ENCODE peak calls at places on chromosome 19, in four cellular contexts. One of them, this sample, is unnamed.

GRCh38 chr19:55432355-55432959 is 10.6 kb downstream of the SHISA7 start:
- DNase-seq in suprapubic skin: no peak
- DNase-seq in ovary: no peak
- DNase-seq in tibial nerve: no peak
- DNase-seq in this sample: no peak

GRCh38 chr19:16625183-16625958 is 2.6 kb downstream of the MED26 start:
- DNase-seq in ovary: no peak
- DNase-seq in suprapubic skin: no peak
- DNase-seq in tibial nerve: no peak
- DNase-seq in this sample: no peak

GRCh38 chr19:40612831-40613668 is 11.9 kb downstream of the LTBP4 start:
- DNase-seq in suprapubic skin: peak; percentile 89
- DNase-seq in ovary: peak; percentile 71
- DNase-seq in tibial nerve: peak; percentile 57
- DNase-seq in this sample: peak; percentile 88

GRCh38 chr19:31263317-31263716 is 85.9 kb downstream of the TSHZ3 start:
- DNase-seq in tibial nerve: no peak
- DNase-seq in suprapubic skin: no peak
- DNase-seq in ovary: peak; percentile 8
- DNase-seq in this sample: no peak

GRCh38 chr19:18439025-18439909 is 1.3 kb upstream of the ISYNA1 start:
- DNase-seq in suprapubic skin: no peak
- DNase-seq in ovary: peak; percentile 65
- DNase-seq in tibial nerve: no peak
- DNase-seq in this sample: peak; percentile 64

GRCh38 chr19:40610396-40611064 is 9.4 kb downstream of the LTBP4 start:
- DNase-seq in suprapubic skin: no peak
- DNase-seq in ovary: no peak
- DNase-seq in tibial nerve: no peak
- DNase-seq in this sample: peak; percentile 92

GRCh38 chr19:16889429-16889882 is 657 bp downstream of the F2RL3 start:
- DNase-seq in tibial nerve: no peak
- DNase-seq in suprapubic skin: peak; percentile 79
- DNase-seq in ovary: no peak
- DNase-seq in this sample: no peak

GRCh38 chr19:5826531-5827341 is 12.8 kb downstream of the FUT6 start:
- DNase-seq in suprapubic skin: no peak
- DNase-seq in tibial nerve: no peak
- DNase-seq in ovary: no peak
- DNase-seq in this sample: peak; percentile 77

GRCh38 chr19:46049597-46049996 is 8.8 kb upstream of the IGFL4 start:
- DNase-seq in tibial nerve: no peak
- DNase-seq in ovary: no peak
- DNase-seq in suprapubic skin: no peak
- DNase-seq in this sample: no peak

GRCh38 chr19:41945135-41945766 is 13.9 kb downstream of the RABAC1 start:
- DNase-seq in tibial nerve: no peak
- DNase-seq in suprapubic skin: no peak
- DNase-seq in ovary: no peak
- DNase-seq in this sample: peak; percentile 93

GRCh38 chr19:6736169-6736916 is 1.0 kb downstream of the GPR108 start:
- DNase-seq in suprapubic skin: no peak
- DNase-seq in tibial nerve: no peak
- DNase-seq in ovary: peak; percentile 77
- DNase-seq in this sample: peak; percentile 93

GRCh38 chr19:11356676-11357550 is 1.7 kb downstream of the PLPPR2 start:
- DNase-seq in ovary: no peak
- DNase-seq in suprapubic skin: no peak
- DNase-seq in tibial nerve: no peak
- DNase-seq in this sample: no peak

GRCh38 chr19:13796301-13797057 is 1.2 kb downstream of the ZSWIM4 start:
- DNase-seq in tibial nerve: peak; percentile 46
- DNase-seq in ovary: peak; percentile 74
- DNase-seq in suprapubic skin: peak; percentile 89
- DNase-seq in this sample: peak; percentile 79

GRCh38 chr19:4642625-4643024 is 3.3 kb downstream of the TNFAIP8L1 start:
- DNase-seq in suprapubic skin: no peak
- DNase-seq in ovary: no peak
- DNase-seq in tibial nerve: no peak
- DNase-seq in this sample: no peak

GRCh38 chr19:38647966-38648788 is 728 bp downstream of the ACTN4 start:
- DNase-seq in suprapubic skin: no peak
- DNase-seq in ovary: no peak
- DNase-seq in tibial nerve: no peak
- DNase-seq in this sample: no peak

GRCh38 chr19:3509566-3509989 is 3.5 kb downstream of the FZR1 start:
- DNase-seq in suprapubic skin: no peak
- DNase-seq in ovary: no peak
- DNase-seq in tibial nerve: no peak
- DNase-seq in this sample: no peak

GRCh38 chr19:3510727-3511126 is 4.6 kb downstream of the FZR1 start:
- DNase-seq in suprapubic skin: no peak
- DNase-seq in tibial nerve: no peak
- DNase-seq in ovary: no peak
- DNase-seq in this sample: peak; percentile 69

GRCh38 chr19:3512562-3512961 is 6.5 kb downstream of the FZR1 start:
- DNase-seq in ovary: no peak
- DNase-seq in tibial nerve: no peak
- DNase-seq in suprapubic skin: no peak
- DNase-seq in this sample: no peak

GRCh38 chr19:3513198-3514140 is 7.4 kb downstream of the FZR1 start:
- DNase-seq in tibial nerve: no peak
- DNase-seq in ovary: no peak
- DNase-seq in suprapubic skin: no peak
- DNase-seq in this sample: no peak

GRCh38 chr19:3511506-3512251 is 5.6 kb downstream of the FZR1 start:
- DNase-seq in tibial nerve: no peak
- DNase-seq in ovary: no peak
- DNase-seq in suprapubic skin: no peak
- DNase-seq in this sample: no peak
- TF ChIP-seq POLR2A in tibial nerve: no peak
- TF ChIP-seq POLR2A in ovary: no peak
- TF ChIP-seq POLR2A in suprapubic skin: no peak
- TF ChIP-seq POLR2A in this sample: no peak

DNA sequence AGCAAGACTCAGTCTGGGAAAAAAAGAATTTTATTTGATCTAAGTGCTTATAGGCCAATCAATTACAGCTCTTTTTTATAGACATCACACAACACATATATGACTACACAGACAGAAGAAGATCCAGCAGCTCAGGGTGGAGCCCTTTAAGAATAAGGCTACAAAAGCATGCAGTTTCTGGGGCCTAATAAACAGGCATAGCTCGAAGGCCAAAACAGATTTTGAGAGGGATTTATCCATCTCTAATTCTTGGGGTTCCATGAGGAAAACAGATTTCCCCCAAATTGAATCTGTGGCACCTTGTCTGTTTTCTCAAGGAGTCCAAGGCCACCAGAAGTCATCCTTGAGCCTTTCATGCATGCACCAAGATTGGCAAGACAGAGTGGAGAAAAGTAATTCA is 3.9 kb upstream of the ZNF550 start:
- DNase-seq in tibial nerve: no peak
- DNase-seq in suprapubic skin: no peak
- DNase-seq in ovary: no peak
- DNase-seq in this sample: no peak
- H3K9me3 ChIP-seq in tibial nerve: no peaks in the 10 kb centered on the region
- H3K9me3 ChIP-seq in suprapubic skin: peaks cover 49% of the 10 kb centered on the region
- H3K9me3 ChIP-seq in ovary: no peaks in the 10 kb centered on the region
- H3K9me3 ChIP-seq in this sample: peaks cover 86% of the 10 kb centered on the region

DNA sequence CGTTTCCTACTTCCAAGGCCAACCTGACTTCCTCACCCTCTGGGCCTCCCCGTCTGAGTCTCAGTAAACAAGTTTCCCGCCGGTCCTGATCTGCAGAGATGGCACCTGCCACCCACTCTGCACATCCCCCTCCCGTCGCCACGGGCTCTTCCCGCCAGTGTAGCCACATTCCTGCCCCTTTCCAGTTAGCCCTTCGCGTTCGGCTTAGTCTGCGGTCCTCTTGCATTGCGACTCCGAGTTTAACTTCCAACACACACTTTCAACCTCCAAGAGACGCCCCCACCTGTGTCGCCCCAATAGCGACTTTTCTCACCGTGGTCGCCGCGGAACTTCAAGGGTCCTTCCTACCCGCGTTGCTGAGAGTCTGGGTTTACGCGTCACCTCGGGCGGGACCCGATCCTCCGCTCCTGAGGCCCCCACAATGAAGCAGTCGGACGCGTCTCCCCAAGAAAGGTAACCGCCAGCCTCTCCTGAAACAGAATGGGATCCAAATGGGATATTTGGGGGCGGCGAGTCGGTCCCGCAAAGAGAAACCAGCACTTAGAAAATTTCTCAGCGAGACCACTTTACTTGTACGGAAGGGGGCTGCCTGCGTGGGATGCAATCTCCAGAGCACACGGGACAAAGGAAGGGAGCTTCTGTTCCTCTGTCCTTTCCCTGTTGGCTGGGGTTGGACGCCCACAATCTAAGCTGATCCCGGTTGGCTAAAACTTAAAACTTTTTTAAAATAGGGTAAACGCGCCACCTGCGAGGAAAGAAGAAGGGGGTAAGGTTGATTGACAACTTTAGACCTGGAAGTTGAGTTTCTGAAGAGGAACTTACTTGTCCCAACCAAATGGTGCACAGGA is 1.0 kb upstream of the BSG start:
- DNase-seq in tibial nerve: no peak
- DNase-seq in ovary: peak; percentile 47
- DNase-seq in suprapubic skin: no peak
- DNase-seq in this sample: peak; percentile 87
- TF ChIP-seq POLR2A in tibial nerve: no peak
- TF ChIP-seq POLR2A in ovary: no peak
- TF ChIP-seq POLR2A in suprapubic skin: no peak
- TF ChIP-seq POLR2A in this sample: no peak

GRCh38 chr19:27714857-27715256 is 1498.1 kb downstream of the UQCRFS1 start:
- DNase-seq in tibial nerve: no peak
- DNase-seq in suprapubic skin: no peak
- DNase-seq in ovary: no peak
- DNase-seq in this sample: no peak
- H3K9me3 ChIP-seq in tibial nerve: no peaks in the 10 kb centered on the region
- H3K9me3 ChIP-seq in suprapubic skin: peaks cover 15% of the 10 kb centered on the region
- H3K9me3 ChIP-seq in ovary: no peaks in the 10 kb centered on the region
- H3K9me3 ChIP-seq in this sample: peaks cover 4% of the 10 kb centered on the region

DNA sequence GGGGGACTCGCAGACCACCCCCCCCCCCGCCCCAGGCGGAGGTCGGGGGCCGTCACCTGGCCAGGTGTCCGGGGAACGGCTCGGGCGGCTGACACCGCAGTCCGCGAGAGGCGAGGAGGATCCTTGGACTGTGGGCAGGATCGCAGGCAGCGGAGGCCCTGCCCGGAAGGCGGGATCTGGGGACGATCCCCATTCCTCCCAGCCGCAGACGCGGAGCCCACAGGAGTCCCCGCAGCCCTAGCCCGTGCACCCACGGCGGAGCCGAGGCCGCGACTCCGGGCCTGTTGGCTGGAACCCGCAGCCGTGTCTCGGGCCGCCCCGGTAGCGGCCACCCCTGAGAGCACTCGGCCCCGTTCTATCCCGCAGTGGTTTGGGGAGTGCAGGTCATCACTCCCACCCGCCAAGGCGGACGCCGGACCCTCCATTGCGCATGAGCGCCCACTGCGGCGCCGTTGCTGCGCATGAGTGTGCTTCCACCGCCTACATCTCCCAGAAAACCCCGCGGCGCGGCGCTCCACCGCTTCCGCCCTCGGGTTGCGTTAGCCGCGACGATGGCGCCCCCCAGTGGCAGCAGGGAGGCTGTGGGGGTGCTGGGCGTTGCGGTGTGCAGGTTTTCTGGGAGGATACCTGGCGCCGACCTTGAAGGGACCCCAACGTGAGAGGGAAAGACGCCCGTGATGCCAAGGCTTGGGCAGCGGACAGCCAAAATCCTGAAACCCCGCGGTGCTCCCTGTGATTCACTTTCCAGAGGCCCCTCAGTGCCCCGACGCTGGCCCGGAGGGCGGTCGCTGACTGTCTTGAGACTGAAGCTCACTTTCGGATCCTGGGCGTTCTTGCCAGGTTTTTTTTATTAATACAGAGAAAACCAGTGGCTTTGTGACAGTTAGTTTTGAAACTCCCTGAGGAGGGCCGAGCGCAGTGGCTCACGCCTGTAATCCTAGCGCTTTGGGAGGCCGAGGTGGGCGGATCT is 4.4 kb upstream of the ZNF329 start:
- DNase-seq in tibial nerve: peak; percentile 90
- DNase-seq in ovary: peak; percentile 96
- DNase-seq in suprapubic skin: peak; percentile 97
- DNase-seq in this sample: peak; percentile 98
- TF ChIP-seq POLR2A in tibial nerve: no peak
- TF ChIP-seq POLR2A in ovary: peak; percentile 71
- TF ChIP-seq POLR2A in suprapubic skin: peak; percentile 56
- TF ChIP-seq POLR2A in this sample: no peak

GRCh38 chr19:2454199-2454961 is 2.4 kb downstream of the LMNB2 start:
- DNase-seq in suprapubic skin: no peak
- DNase-seq in tibial nerve: no peak
- DNase-seq in ovary: no peak
- DNase-seq in this sample: no peak

GRCh38 chr19:2454962-2455409 is 1.8 kb downstream of the LMNB2 start:
- DNase-seq in ovary: no peak
- DNase-seq in suprapubic skin: no peak
- DNase-seq in tibial nerve: no peak
- DNase-seq in this sample: no peak

GRCh38 chr19:2455481-2456300 is 1.1 kb downstream of the LMNB2 start:
- DNase-seq in suprapubic skin: no peak
- DNase-seq in tibial nerve: no peak
- DNase-seq in ovary: no peak
- DNase-seq in this sample: peak; percentile 89

GRCh38 chr19:2451741-2452140 is 5.0 kb downstream of the LMNB2 start:
- DNase-seq in ovary: no peak
- DNase-seq in tibial nerve: no peak
- DNase-seq in suprapubic skin: no peak
- DNase-seq in this sample: no peak

GRCh38 chr19:2453431-2454025 is 3.2 kb downstream of the LMNB2 start:
- DNase-seq in suprapubic skin: no peak
- DNase-seq in tibial nerve: no peak
- DNase-seq in ovary: no peak
- DNase-seq in this sample: no peak
- H3K9me3 ChIP-seq in suprapubic skin: no peaks in the 10 kb centered on the region
- H3K9me3 ChIP-seq in tibial nerve: no peaks in the 10 kb centered on the region
- H3K9me3 ChIP-seq in ovary: no peaks in the 10 kb centered on the region
- H3K9me3 ChIP-seq in this sample: no peaks in the 10 kb centered on the region

This sample was measured in spleen.